ENCODE peak calls at places on chromosomes 6 and 20, in ten cellular contexts. K is activated naive CD8-positive, alpha-beta T cell treated with anti-CD3 and anti-CD28 coated beads, Interleukin-2, amount 50 U/mL, for 24 hours; S is bronchial epithelial cell; R is RPMI8226; O is H9; L is effector memory CD4-positive, alpha-beta T cell; I is COR-L47; V is NCI-H2081; J is naive thymus-derived CD8-positive, alpha-beta T cell; D is lung. P is an unnamed sample.

GRCh38 chr6:1554241-1554880 is 55.4 kb upstream of the FOXC1 start:
- DNase-seq in O (no peak), R (no peak), I (no peak), V (no peak), L (no peak), K (no peak), J (no peak), D (no peak), S (no peak), P (no peak)

GRCh38 chr6:111480988-111481830 is 1.8 kb downstream of the REV3L start:
- DNase-seq in L (no peak), J (no peak), V (no peak), R (no peak), O (no peak), D (no peak), S (no peak), I (no peak), K (no peak), P (no peak)

GRCh38 chr20:5614506-5614905 is 135.7 kb upstream of the SHLD1 start:
- DNase-seq in D (no peak), I (no peak), L (no peak), O (no peak), J (no peak), R (no peak), S (no peak), V (no peak), K (no peak), P (no peak)

GRCh38 chr6:136822051-136822378 is 377 bp upstream of the PEX7 start:
- DNase-seq in O (peak), I (no peak), S (no peak), J (no peak), K (peak), D (peak), R (no peak), V (no peak), L (no peak), P (no peak)

GRCh38 chr20:57618091-57618765 is 2.0 kb downstream of the ZBP1 start:
- DNase-seq in K (peak), L (no peak), I (no peak), V (no peak), O (no peak), S (peak), D (peak), J (no peak), R (peak), P (no peak)

GRCh38 chr20:8855315-8855714 is 213.6 kb upstream of the PLCB4 start:
- DNase-seq in K (no peak), I (no peak), L (no peak), V (no peak), O (no peak), S (no peak), R (no peak), J (no peak), D (no peak), P (no peak)

GRCh38 chr6:41167173-41167963 is 4.5 kb upstream of the TREM2 start:
- DNase-seq in V (no peak), L (no peak), S (peak), D (peak), I (no peak), J (no peak), R (peak), O (peak), K (no peak), P (no peak)

GRCh38 chr6:134921276-134921979 is 28.5 kb downstream of the ALDH8A1 start:
- DNase-seq in R (no peak), S (no peak), K (no peak), I (no peak), V (no peak), J (no peak), L (no peak), D (no peak), O (no peak), P (no peak)

GRCh38 chr20:22001886-22002285 is 296.4 kb downstream of the PAX1 start:
- DNase-seq in O (no peak), J (no peak), V (no peak), S (peak), R (no peak), K (no peak), L (no peak), D (no peak), I (peak), P (no peak)

GRCh38 chr20:63771046-63771707 is 31.6 kb downstream of the SLC2A4RG start:
- DNase-seq in V (no peak), R (no peak), S (no peak), J (no peak), K (no peak), L (no peak), D (no peak), I (no peak), O (peak), P (no peak)

GRCh38 chr6:131602913-131603312 is 25.1 kb downstream of the MED23 start:
- DNase-seq in K (no peak), L (no peak), O (no peak), J (no peak), I (no peak), R (no peak), S (peak), V (no peak), D (no peak), P (no peak)

GRCh38 chr20:4040283-4041179 is 25.2 kb upstream of the RNF24 start:
- DNase-seq in O (no peak), D (no peak), L (no peak), V (no peak), S (no peak), I (no peak), K (no peak), J (no peak), R (no peak), P (no peak)

GRCh38 chr6:16635810-16636602 is 125.3 kb downstream of the ATXN1 start:
- DNase-seq in R (peak), O (peak), J (no peak), V (no peak), D (no peak), S (peak), L (no peak), I (no peak), K (peak), P (no peak)

GRCh38 chr20:33697129-33697528 is 10.9 kb upstream of the E2F1 start:
- DNase-seq in I (no peak), J (no peak), V (no peak), K (no peak), L (no peak), R (no peak), O (no peak), S (no peak), D (no peak), P (no peak)

GRCh38 chr6:15523679-15524630 is 138.9 kb downstream of the DTNBP1 start:
- DNase-seq in D (no peak), R (no peak), I (no peak), S (no peak), J (no peak), O (peak), V (no peak), K (no peak), L (no peak), P (no peak)

GRCh38 chr6:22029169-22029568 is 267.7 kb downstream of the PRL start:
- DNase-seq in K (no peak), J (no peak), D (no peak), L (no peak), V (no peak), R (no peak), S (no peak), O (no peak), I (no peak), P (no peak)

GRCh38 chr20:63124782-63125580 is 91.0 kb downstream of the YTHDF1 start:
- DNase-seq in R (no peak), S (no peak), K (no peak), L (no peak), J (peak), V (no peak), O (peak), D (no peak), I (no peak), P (no peak)

GRCh38 chr6:70524721-70525286 is 41.9 kb upstream of the SDHAF4 start:
- DNase-seq in S (no peak), O (no peak), D (no peak), L (no peak), K (no peak), J (no peak), R (no peak), V (no peak), I (no peak), P (no peak)

GRCh38 chr6:35190306-35190705 is 23.4 kb upstream of the SCUBE3 start:
- DNase-seq in V (no peak), L (no peak), D (no peak), J (no peak), K (no peak), I (no peak), O (no peak), S (no peak), R (no peak), P (no peak)

P was measured in CD4-positive, alpha-beta memory T cell.